ENCODE peak calls at places on chromosomes 7 and 10, in eight cellular contexts. T is NAMALWA, M is amniotic stem cell, L is HFFc6, X is anterior cingulate cortex, B is germinal center, U is colonic mucosa, S is adrenal gland. Z is an unnamed sample.

GRCh38 chr7:117134885-117135552 is 181.7 kb downstream of the ST7 start:
- DNase-seq in U (no peak), T (no peak), S (no peak), L (no peak), X (no peak), B (no peak), M (no peak), Z (no peak)

GRCh38 chr10:69814251-69814650 is 12.5 kb downstream of the COL13A1 start:
- DNase-seq in M (no peak), T (no peak), U (no peak), S (no peak), B (no peak), X (no peak), L (no peak), Z (peak)

GRCh38 chr7:138890467-138890781 is 90.8 kb downstream of the KIAA1549 start:
- DNase-seq in X (no peak), B (no peak), L (no peak), T (no peak), M (no peak), S (no peak), U (no peak), Z (no peak)

GRCh38 chr10:3066317-3066931 is 924 bp upstream of the PFKP start:
- DNase-seq in L (no peak), S (no peak), U (no peak), X (no peak), T (no peak), B (no peak), M (no peak), Z (no peak)

GRCh38 chr10:4512557-4513286 is 313.3 kb upstream of the AKR1E2 start:
- DNase-seq in U (peak), L (peak), M (no peak), B (no peak), S (no peak), X (no peak), T (peak), Z (peak)

GRCh38 chr7:101217388-101218235 is at the start of the genes PLOD3 and ZNHIT1:
- DNase-seq in M (peak), X (peak), U (peak), L (peak), S (peak), B (peak), T (peak), Z (peak)

GRCh38 chr7:124351950-124352349 is 319.1 kb upstream of the TMEM229A start:
- DNase-seq in T (no peak), B (no peak), X (no peak), S (peak), U (no peak), L (no peak), M (no peak), Z (no peak)

GRCh38 chr7:101119876-101120275 is 7.0 kb upstream of the SERPINE1 start:
- DNase-seq in T (no peak), U (no peak), B (no peak), X (no peak), M (no peak), S (no peak), L (no peak), Z (no peak)

GRCh38 chr7:101833799-101834198 is 16.4 kb downstream of the CUX1 start:
- DNase-seq in T (no peak), L (no peak), X (no peak), S (no peak), M (no peak), U (no peak), B (no peak), Z (no peak)

GRCh38 chr10:75229961-75230360 is 5.8 kb downstream of the COMTD1 start:
- DNase-seq in L (no peak), X (no peak), T (no peak), M (peak), B (no peak), S (no peak), U (no peak), Z (no peak)

Z was measured in RPMI8226.